ENCODE peak calls at places on chromosomes 5 and 9, in ten cellular contexts. U is right atrium auricular region; M is ACHN; V is NCI-H82; L is RPMI8226; B is foreskin keratinocyte; D is endothelial cell; W is NAMALWA; Z is NCI-H1105; J is stimulated activated CD8-positive, alpha-beta memory T cell treated with anti-CD3 and anti-CD28 coated beads, Interleukin-4, amount 100 ng/mL, for 48 hours. K is an unnamed sample.

GRCh38 chr9:99126312-99126711 is 21.4 kb downstream of the TGFBR1 start:
- DNase-seq in U (no peak), M (no peak), V (no peak), L (no peak), B (no peak), D (no peak), W (no peak), Z (no peak), J (no peak), K (no peak)

GRCh38 chr9:13125261-13125660 is 154.2 kb downstream of the MPDZ start:
- DNase-seq in U (no peak), M (no peak), V (no peak), L (no peak), B (no peak), D (no peak), W (no peak), Z (no peak), J (no peak), K (no peak)

GRCh38 chr9:77449177-77450092 is 198.7 kb downstream of the GNA14 start:
- DNase-seq in U (peak; percentile 62), M (no peak), V (no peak), L (no peak), B (peak; percentile 81), D (no peak), W (no peak), Z (no peak), J (no peak), K (no peak)

GRCh38 chr5:172142709-172143215 is 45.3 kb downstream of the STK10 start:
- DNase-seq in U (no peak), M (no peak), V (no peak), L (no peak), B (no peak), D (no peak), W (no peak), Z (no peak), J (no peak), K (peak; percentile 56)

GRCh38 chr5:74492230-74492629 is 148.3 kb downstream of the ENC1 start:
- DNase-seq in U (no peak), M (no peak), V (no peak), L (no peak), B (no peak), D (no peak), W (no peak), Z (no peak), J (no peak), K (no peak)

GRCh38 chr9:19049872-19050636 is 827 bp downstream of the RRAGA start:
- DNase-seq in U (no peak), M (peak; percentile 38), V (peak; percentile 36), L (peak; percentile 15), B (no peak), D (peak; percentile 4), W (no peak), Z (no peak), J (peak; percentile 26), K (no peak)

GRCh38 chr9:34991833-34992375 is 2.4 kb downstream of the DNAJB5 start:
- DNase-seq in U (no peak), M (peak; percentile 25), V (peak; percentile 7), L (no peak), B (no peak), D (no peak), W (no peak), Z (no peak), J (peak; percentile 65), K (no peak)

GRCh38 chr9:127214421-127215265 is 49.9 kb upstream of the GARNL3 start:
- DNase-seq in U (no peak), M (peak; percentile 51), V (peak; percentile 88), L (peak; percentile 82), B (peak; percentile 21), D (peak; percentile 74), W (peak; percentile 78), Z (peak; percentile 39), J (peak; percentile 75), K (peak; percentile 88)

GRCh38 chr5:7747728-7748127 is 103.2 kb downstream of the CFAP90 start:
- DNase-seq in U (no peak), M (no peak), V (no peak), L (no peak), B (no peak), D (no peak), W (no peak), Z (no peak), J (no peak), K (no peak)

GRCh38 chr9:83509372-83509771 is 28.8 kb downstream of the FRMD3 start:
- DNase-seq in U (no peak), M (no peak), V (no peak), L (no peak), B (no peak), D (no peak), W (no peak), Z (no peak), J (no peak), K (no peak)

GRCh38 chr9:134324359-134325095 is 1.7 kb upstream of the RXRA start:
- DNase-seq in U (no peak), M (no peak), V (no peak), L (no peak), B (peak; percentile 65), D (no peak), W (no peak), Z (no peak), J (no peak), K (no peak)

GRCh38 chr5:136123236-136123768 is 9.3 kb upstream of the SMAD5 start:
- DNase-seq in U (no peak), M (no peak), V (no peak), L (no peak), B (peak; percentile 92), D (no peak), W (no peak), Z (no peak), J (no peak), K (peak; percentile 39)

GRCh38 chr5:177338251-177339106 is 13.0 kb downstream of the LMAN2 start:
- DNase-seq in U (no peak), M (no peak), V (no peak), L (no peak), B (no peak), D (no peak), W (no peak), Z (no peak), J (no peak), K (no peak)

GRCh38 chr9:121860744-121861143 is 209.3 kb downstream of the DAB2IP start:
- DNase-seq in U (peak; percentile 73), M (no peak), V (no peak), L (no peak), B (no peak), D (no peak), W (no peak), Z (no peak), J (peak; percentile 9), K (no peak)

GRCh38 chr5:143886621-143887301 is 74.8 kb downstream of the HMHB1 start:
- DNase-seq in U (no peak), M (no peak), V (no peak), L (no peak), B (no peak), D (no peak), W (no peak), Z (peak; percentile 13), J (no peak), K (no peak)

GRCh38 chr5:59810041-59810440 is 83.5 kb downstream of the PDE4D start:
- DNase-seq in U (peak; percentile 71), M (peak; percentile 56), V (peak; percentile 80), L (peak; percentile 71), B (no peak), D (peak; percentile 73), W (peak; percentile 68), Z (peak; percentile 14), J (peak; percentile 76), K (peak; percentile 26)

GRCh38 chr5:584846-585245 is 27.3 kb upstream of the CEP72 start:
- DNase-seq in U (no peak), M (no peak), V (no peak), L (no peak), B (no peak), D (no peak), W (no peak), Z (no peak), J (no peak), K (no peak)